ENCODE peak calls at places on chromosome 17, in four cellular contexts. B is ovary, D is fibroblast of lung, A is prostate gland. I is an unnamed sample. For H3K4me1, the result is how much of the 10 kb centered on the place peaks cover.

GRCh38 chr17:1021147-1021546 is 24.2 kb downstream of the TIMM22 start:
- DNase-seq in A (no peak), D (no peak), B (no peak), I (no peak)

GRCh38 chr17:62581769-62582168 is 45.7 kb upstream of the MRC2 start:
- DNase-seq in D (peak), A (no peak), B (no peak), I (no peak)

GRCh38 chr17:72383053-72383847 is 262.4 kb downstream of the SOX9 start:
- DNase-seq in A (no peak), B (no peak), D (no peak), I (peak)

GRCh38 chr17:76542984-76543383 is 3.1 kb downstream of the PRCD start:
- DNase-seq in A (no peak), D (no peak), B (no peak), I (no peak)

GRCh38 chr17:42276609-42277341 is 584 bp upstream of the STAT5B start:
- DNase-seq in D (peak), A (no peak), B (peak), I (peak)

GRCh38 chr17:52156576-52156975 is 1.9 kb downstream of the CA10 start:
- DNase-seq in D (no peak), B (no peak), A (no peak), I (no peak)

GRCh38 chr17:48646183-48647102 is 20.3 kb upstream of the HOXB9 start:
- DNase-seq in B (no peak), A (no peak), D (no peak), I (no peak)

GRCh38 chr17:75511270-75511609 is 4.1 kb downstream of the CASKIN2 start:
- DNase-seq in D (no peak), B (no peak), A (no peak), I (no peak)

GRCh38 chr17:19370493-19370960 is 7.8 kb upstream of the MAPK7 start:
- DNase-seq in A (no peak), D (no peak), B (no peak), I (peak)

GRCh38 chr17:75588546-75589016 is 981 bp downstream of the MYO15B start:
- DNase-seq in D (no peak), B (no peak), A (peak), I (peak)

GRCh38 chr17:61240851-61241468 is 158.7 kb upstream of the TBX2 start:
- DNase-seq in D (no peak), B (no peak), A (no peak), I (no peak)

GRCh38 chr17:76865174-76865573 is 3.0 kb upstream of the MGAT5B start:
- DNase-seq in A (no peak), D (no peak), B (no peak), I (no peak)

GRCh38 chr17:43768943-43769342 is 9.8 kb downstream of the DUSP3 start:
- DNase-seq in D (no peak), B (no peak), A (no peak), I (no peak)

GRCh38 chr17:10062757-10063385 is 135.5 kb downstream of the GAS7 start:
- DNase-seq in B (no peak), A (no peak), D (no peak), I (no peak)

GRCh38 chr17:59830007-59830630 is 62.6 kb downstream of the TUBD1 start:
- DNase-seq in B (no peak), A (no peak), D (peak), I (peak)

GRCh38 chr17:49843774-49844350 is 4.0 kb downstream of the TAC4 start:
- DNase-seq in A (no peak), B (no peak), D (no peak), I (no peak)

GRCh38 chr17:2022647-2023046 is 2.5 kb downstream of the RTN4RL1 start:
- DNase-seq in A (no peak), B (no peak), D (no peak), I (peak)

GRCh38 chr17:47649972-47650524 is 329 bp downstream of the KPNB1 start:
- DNase-seq in B (no peak), D (no peak), A (no peak), I (no peak)

GRCh38 chr17:47275245-47275984 is 21.8 kb downstream of the ITGB3 start:
- DNase-seq in B (peak), A (peak), D (peak), I (peak)

GRCh38 chr17:19762515-19762961 is 14.4 kb upstream of the ALDH3A1 start:
- DNase-seq in B (peak), A (peak), D (peak), I (peak)

GRCh38 chr17:47280072-47280811 is 26.6 kb downstream of the ITGB3 start:
- DNase-seq in D (peak), B (peak), A (no peak), I (peak)

GRCh38 chr17:1002771-1003555 is 6.0 kb downstream of the TIMM22 start:
- DNase-seq in A (no peak), B (no peak), D (peak), I (peak)

GRCh38 chr17:48612854-48613691 is 2.0 kb downstream of the HOXB8 start:
- DNase-seq in A (no peak), D (peak), B (no peak), I (no peak)

GRCh38 chr17:7041607-7042506 is 2.0 kb downstream of the SLC16A11 start:
- DNase-seq in D (no peak), B (no peak), A (no peak), I (peak)

GRCh38 chr17:19671433-19671832 is 22.9 kb downstream of the ALDH3A2 start:
- DNase-seq in D (no peak), A (no peak), B (no peak), I (no peak)

GRCh38 chr17:75352079-75352569 is 53.4 kb downstream of the GRB2 start:
- DNase-seq in B (no peak), A (peak), D (peak), I (no peak)

GRCh38 chr17:18319604-18320256 is 4.6 kb downstream of the SMCR8 start:
- DNase-seq in D (peak), B (peak), A (peak), I (no peak)

GRCh38 chr17:12089809-12090384 is 69.2 kb downstream of the MAP2K4 start:
- DNase-seq in A (no peak), D (peak), B (no peak), I (no peak)

GRCh38 chr17:57747221-57748017 is 2.3 kb upstream of the CCDC182 start:
- DNase-seq in B (peak), A (peak), D (peak), I (no peak)

GRCh38 chr17:2796164-2797140 is at the start of gene RAP1GAP2:
- DNase-seq in D (no peak), B (no peak), A (no peak), I (peak)

GRCh38 chr17:31699281-31699680 is 159.8 kb downstream of the COPRS start:
- DNase-seq in B (no peak), D (peak), A (no peak), I (no peak)

GRCh38 chr17:8006836-8007680 is 4.6 kb downstream of the GUCY2D start:
- DNase-seq in B (no peak), A (no peak), D (no peak), I (no peak)

GRCh38 chr17:76492250-76492988 is 8.8 kb downstream of the RHBDF2 start:
- DNase-seq in B (no peak), A (no peak), D (no peak), I (no peak)

GRCh38 chr17:37503148-37503547 is 13.5 kb downstream of the DUSP14 start:
- DNase-seq in A (no peak), D (no peak), B (no peak), I (no peak)

GRCh38 chr17:73984981-73985380 is 218.5 kb upstream of the RPL38 start:
- DNase-seq in B (no peak), D (no peak), A (no peak), I (no peak)

GRCh38 chr17:60141111-60142018 is 8.4 kb upstream of the CA4 start:
- DNase-seq in D (peak), B (no peak), A (no peak), I (peak)

GRCh38 chr17:30117548-30118155 is 1.0 kb downstream of the NSRP1 start:
- DNase-seq in D (peak), A (no peak), B (no peak), I (no peak)

GRCh38 chr17:76585649-76586593 is at the start of gene ST6GALNAC2:
- DNase-seq in D (peak), A (peak), B (peak), I (peak)

GRCh38 chr17:12830692-12831363 is 41.5 kb downstream of the ARHGAP44 start:
- DNase-seq in D (no peak), B (no peak), A (no peak), I (no peak)

GRCh38 chr17:41651625-41652460 is 27.5 kb upstream of the KRT17 start:
- DNase-seq in A (peak), D (no peak), B (peak), I (no peak)

DNA sequence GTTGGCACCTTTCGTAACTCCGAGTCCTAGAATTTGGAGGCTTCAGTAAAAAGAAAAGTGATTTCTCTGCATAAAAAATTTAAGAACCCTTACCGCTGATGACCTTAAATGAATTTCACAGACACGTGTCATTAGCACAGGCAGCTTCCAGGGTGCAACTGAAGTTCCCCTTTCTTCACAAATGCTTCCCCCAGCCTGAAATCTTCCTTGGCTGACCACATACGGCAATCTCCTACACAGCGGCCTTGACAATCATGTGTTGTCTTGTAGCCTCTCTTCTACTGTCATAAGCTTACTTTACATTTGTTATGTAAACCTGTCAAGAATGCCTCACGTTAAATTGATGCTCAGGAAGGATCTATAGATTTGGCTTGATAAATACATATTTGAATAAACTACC is 193.8 kb downstream of the RPTOR start:
- DNase-seq in A (no peak), D (no peak), B (no peak), I (no peak)
- H3K27ac ChIP-seq in A (no peak), D (no peak), B (no peak), I (no peak)

DNA sequence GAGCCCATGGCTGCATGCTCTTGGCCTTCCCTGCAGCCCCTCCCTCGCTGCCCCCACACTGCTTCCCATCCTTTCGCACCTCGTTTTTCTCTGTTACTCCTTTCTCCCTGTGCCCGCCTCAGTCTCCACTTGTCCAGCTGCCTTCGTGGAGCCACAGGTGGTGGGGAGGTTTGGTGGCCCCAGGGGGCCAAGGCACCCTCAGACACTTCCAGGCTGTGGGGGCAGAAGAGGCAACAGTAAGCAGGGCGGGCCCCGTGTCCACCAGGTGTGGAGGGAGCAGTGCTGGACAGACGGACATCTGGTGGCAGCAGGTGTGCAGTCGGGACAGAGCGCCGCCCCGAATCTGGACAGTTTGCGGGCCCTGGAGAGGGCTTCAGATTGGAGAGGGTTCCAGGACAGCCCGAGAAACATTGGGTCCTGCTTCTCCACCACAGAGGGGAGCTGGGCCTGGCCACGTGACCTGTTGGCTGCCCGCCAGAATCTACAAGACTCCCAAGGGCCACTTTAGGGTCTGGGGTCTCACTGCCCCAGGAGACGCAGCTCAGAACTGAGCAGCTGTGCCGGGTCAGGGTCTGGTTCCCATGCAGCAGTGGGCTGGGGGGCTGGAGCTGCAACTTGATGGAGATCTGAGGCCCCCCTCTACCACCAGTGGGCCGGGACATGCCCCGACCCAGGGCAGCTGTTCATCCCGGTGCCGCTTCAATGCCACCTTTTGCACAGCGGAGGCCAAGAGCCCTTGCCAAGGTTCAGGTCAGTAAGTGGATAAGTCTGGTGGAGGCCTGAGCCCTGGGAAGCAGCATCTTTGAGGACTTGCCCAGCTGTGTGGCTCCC is 22.8 kb downstream of the BAHCC1 start:
- DNase-seq in A (no peak), D (no peak), B (peak), I (no peak)
- H3K4me1 ChIP-seq in A (under half), D (half or more), B (under half), I (under half)

GRCh38 chr17:79794659-79795511 is 2.0 kb downstream of the CBX8 start:
- DNase-seq in A (no peak), B (peak), D (no peak), I (peak)
- H3K4me3 ChIP-seq in A (no peak), B (no peak), D (no peak), I (no peak)

DNA sequence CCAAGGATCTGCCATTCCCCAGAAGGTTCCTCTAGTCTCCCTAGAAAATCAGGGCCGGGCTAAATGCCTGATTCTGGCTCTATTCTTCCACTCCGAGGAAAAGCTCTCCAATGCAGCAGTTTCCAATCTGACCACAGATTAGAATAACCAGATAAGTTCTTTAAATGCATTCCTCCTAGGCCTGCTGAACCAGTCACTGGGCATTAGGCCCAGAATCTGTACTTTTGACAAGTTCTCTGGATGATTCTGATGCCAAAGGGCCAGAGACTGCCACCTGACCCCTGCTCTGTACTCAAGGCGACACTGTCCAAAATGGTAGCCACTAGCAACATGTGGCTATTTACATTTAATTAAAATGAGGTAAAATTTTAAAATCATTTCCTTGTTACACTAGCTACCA is 22.3 kb downstream of the MAP3K14 start:
- DNase-seq in D (peak), A (peak), B (no peak), I (no peak)
- H3K27ac ChIP-seq in D (peak), A (peak), B (peak), I (peak)

GRCh38 chr17:81838753-81839255 is 4.0 kb upstream of the PPP1R27 start:
- DNase-seq in B (no peak), D (no peak), A (no peak), I (no peak)
- H3K4me1 ChIP-seq in B (under half), D (under half), A (under half), I (under half)

DNA sequence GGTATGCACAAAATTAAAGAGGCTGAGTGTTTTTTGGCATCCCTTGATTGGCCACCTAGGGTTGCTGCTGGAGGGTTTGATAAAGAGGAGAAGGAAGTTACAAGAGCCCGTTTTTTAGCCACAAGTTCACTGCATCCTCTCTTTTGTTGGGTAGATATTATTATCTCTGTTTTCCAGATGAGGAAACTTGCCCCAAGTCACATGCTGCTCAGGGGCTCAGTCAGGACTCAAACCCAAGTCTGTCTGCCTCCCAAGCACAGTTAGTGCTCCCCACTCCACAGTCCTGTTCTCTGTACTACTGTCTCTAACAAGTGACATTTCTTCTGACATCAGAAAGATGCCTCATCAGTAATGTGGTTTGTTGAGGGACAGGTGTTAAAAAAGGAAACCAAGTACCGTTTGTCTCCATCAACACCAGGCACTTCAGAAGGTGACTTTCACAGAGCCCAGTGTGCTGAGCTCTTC is 1.4 kb downstream of the NT5M start:
- DNase-seq in B (no peak), A (no peak), D (no peak), I (no peak)
- H3K4me3 ChIP-seq in B (no peak), A (no peak), D (no peak), I (no peak)

GRCh38 chr17:78168906-78169793 is 769 bp downstream of the SYNGR2 start:
- DNase-seq in A (peak), D (peak), B (peak), I (peak)
- H3K27ac ChIP-seq in A (peak), D (no peak), B (peak), I (peak)

I was measured in right cardiac atrium.